ENCODE peak calls at places on chromosomes 13 and 19, in five cellular contexts. N is HepG2, Z is A549, I is K562, G is GM12878. E is an unnamed sample.
A peak's percentile ranks its signal among the peaks of the same experiment; 100 is the strongest.

GRCh38 chr19:51185069-51185867 is 39.6 kb upstream of the CD33 start:
- DNase-seq in I (no peak), N (no peak), Z (no peak), G (no peak), E (no peak)

GRCh38 chr13:80359459-80360297 is 18.8 kb upstream of the SPRY2 start:
- DNase-seq in I (peak; percentile 30), G (no peak), Z (no peak), N (no peak), E (peak; percentile 94)

GRCh38 chr13:110294146-110294545 is 12.8 kb downstream of the COL4A1 start:
- DNase-seq in Z (no peak), G (no peak), I (no peak), N (no peak), E (no peak)

GRCh38 chr13:51815848-51816247 is 11.9 kb upstream of the DHRS12 start:
- DNase-seq in G (no peak), N (no peak), I (no peak), Z (no peak), E (no peak)

GRCh38 chr13:93539914-93540313 is 313.3 kb downstream of the GPC6 start:
- DNase-seq in N (peak; percentile 53), I (no peak), Z (no peak), G (no peak), E (no peak)

GRCh38 chr19:16193466-16193865 is 4.2 kb upstream of the AP1M1 start:
- DNase-seq in N (no peak), G (no peak), Z (no peak), I (no peak), E (peak; percentile 73)

GRCh38 chr19:15779756-15780476 is 7.5 kb upstream of the OR10H5 start:
- DNase-seq in Z (peak; percentile 12), N (peak; percentile 45), I (no peak), G (no peak), E (no peak)

GRCh38 chr13:100506154-100506553 is 82.4 kb downstream of the GGACT start:
- DNase-seq in Z (no peak), N (no peak), I (no peak), G (no peak), E (no peak)

GRCh38 chr19:55390461-55390880 is 4.7 kb downstream of the RPL28 start:
- DNase-seq in Z (no peak), N (no peak), G (no peak), I (no peak), E (peak; percentile 57)

GRCh38 chr13:111913790-111914189 is 153.2 kb upstream of the SOX1 start:
- DNase-seq in N (no peak), I (no peak), Z (no peak), G (no peak), E (no peak)

GRCh38 chr19:42115219-42115618 is 17.0 kb downstream of the POU2F2 start:
- DNase-seq in Z (no peak), I (no peak), G (no peak), N (no peak), E (no peak)

GRCh38 chr19:47152205-47152604 is 21.6 kb downstream of the SAE1 start:
- DNase-seq in G (no peak), I (no peak), Z (no peak), N (no peak), E (no peak)

GRCh38 chr13:95002968-95003813 is 290.8 kb upstream of the SOX21 start:
- DNase-seq in N (no peak), I (no peak), Z (no peak), G (no peak), E (peak; percentile 60)

GRCh38 chr19:23509686-23510450 is 114.6 kb upstream of the ZNF91 start:
- DNase-seq in Z (no peak), N (no peak), I (no peak), G (no peak), E (no peak)

GRCh38 chr13:99982741-99983400 is 1.3 kb downstream of the ZIC2 start:
- DNase-seq in Z (no peak), N (no peak), I (no peak), G (no peak), E (peak; percentile 31)

GRCh38 chr19:1361601-1362384 is 21.9 kb upstream of the NDUFS7 start:
- DNase-seq in N (no peak), I (no peak), Z (no peak), G (no peak), E (no peak)

GRCh38 chr13:66759919-66760318 is 470.2 kb downstream of the PCDH9 start:
- DNase-seq in G (no peak), Z (no peak), N (no peak), I (no peak), E (no peak)

GRCh38 chr19:39677931-39678889 is 22.5 kb downstream of the LGALS16 start:
- DNase-seq in N (peak; percentile 71), G (no peak), Z (peak; percentile 28), I (no peak), E (no peak)

GRCh38 chr19:33301011-33301899 is 1.1 kb downstream of the CEBPA start:
- DNase-seq in I (no peak), G (no peak), N (no peak), Z (peak; percentile 59), E (peak; percentile 63)

GRCh38 chr13:95677564-95678386 is 836 bp downstream of the DNAJC3 start:
- DNase-seq in Z (peak; percentile 17), I (no peak), N (no peak), G (no peak), E (peak; percentile 61)

GRCh38 chr19:17719730-17720486 is 628 bp downstream of the MAP1S start:
- DNase-seq in G (no peak), Z (no peak), I (peak; percentile 67), N (no peak), E (peak; percentile 43)

GRCh38 chr13:32903720-32904119 is 112.5 kb upstream of the KL start:
- DNase-seq in I (no peak), N (no peak), Z (no peak), G (no peak), E (no peak)

GRCh38 chr13:106810069-106810468 is 242.1 kb upstream of the ARGLU1 start:
- DNase-seq in N (no peak), Z (no peak), G (no peak), I (no peak), E (no peak)

GRCh38 chr19:1747285-1748114 is 5.8 kb upstream of the ONECUT3 start:
- DNase-seq in I (peak; percentile 91), N (peak; percentile 66), Z (peak; percentile 83), G (no peak), E (peak; percentile 89)

GRCh38 chr19:16702123-16702522 is 17.5 kb upstream of the NWD1 start:
- DNase-seq in I (no peak), Z (no peak), N (peak; percentile 10), G (no peak), E (no peak)

GRCh38 chr13:110912651-110913051 is 2.2 kb downstream of the ANKRD10 start:
- DNase-seq in I (no peak), G (no peak), N (peak; percentile 54), Z (peak; percentile 12), E (no peak)

GRCh38 chr13:84479656-84480055 is 597.4 kb upstream of the SLITRK1 start:
- DNase-seq in Z (no peak), G (no peak), N (no peak), I (no peak), E (no peak)

GRCh38 chr13:50224534-50224933 is 209.3 kb downstream of the KCNRG start:
- DNase-seq in N (no peak), G (no peak), Z (no peak), I (no peak), E (no peak)

GRCh38 chr19:3006075-3006767 is 22.9 kb downstream of the TLE2 start:
- DNase-seq in Z (peak; percentile 55), I (peak; percentile 96), N (no peak), G (no peak), E (peak; percentile 97)

GRCh38 chr19:34838248-34838647 is 65.2 kb upstream of the ZNF599 start:
- DNase-seq in I (peak; percentile 28), N (peak; percentile 15), Z (peak; percentile 39), G (no peak), E (peak; percentile 44)

GRCh38 chr19:34837262-34837661 is 64.2 kb upstream of the ZNF599 start:
- DNase-seq in G (no peak), N (no peak), I (no peak), Z (no peak), E (no peak)

GRCh38 chr19:34835952-34836351 is 62.9 kb upstream of the ZNF599 start:
- DNase-seq in I (no peak), Z (no peak), N (no peak), G (no peak), E (no peak)

GRCh38 chr19:34841780-34842179 is 68.8 kb upstream of the ZNF599 start:
- DNase-seq in N (no peak), Z (no peak), I (no peak), G (no peak), E (peak; percentile 67)

DNA sequence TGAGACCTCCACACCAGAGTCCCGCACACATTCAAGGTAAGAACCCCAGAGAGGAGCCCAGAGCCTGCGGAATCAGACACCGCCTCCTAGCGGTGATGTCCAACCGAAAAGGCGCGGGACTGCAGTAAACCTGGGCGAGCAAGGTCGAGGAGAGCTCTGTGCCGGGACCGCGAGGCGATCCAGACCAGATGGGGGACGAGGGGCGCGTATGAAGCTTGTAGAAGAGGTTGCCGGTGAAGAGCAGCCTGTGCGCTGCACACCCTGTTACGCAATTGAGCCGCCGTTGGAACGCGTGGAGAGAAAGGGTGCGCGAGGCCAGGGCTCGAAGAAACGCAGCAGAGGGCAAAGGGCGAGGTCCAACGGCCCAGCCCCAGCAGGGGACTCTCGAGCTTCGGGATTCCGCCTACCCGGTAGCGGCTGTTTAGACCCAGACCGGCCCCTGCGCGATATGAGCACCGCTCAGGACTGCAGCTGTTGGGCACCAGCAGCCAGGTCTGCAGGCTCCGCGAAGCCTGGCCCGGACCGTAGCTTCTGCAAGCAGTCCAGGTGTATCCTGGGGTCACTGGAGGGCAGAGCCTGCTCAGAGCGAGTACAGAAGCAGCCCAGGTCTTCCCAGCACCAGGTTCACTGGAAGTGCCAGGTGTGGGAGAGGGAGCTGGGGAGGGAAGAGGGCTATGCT is 65.9 kb upstream of the ZNF599 start:
- DNase-seq in I (no peak), N (peak; percentile 24), Z (peak; percentile 32), G (no peak), E (peak; percentile 91)
- TF ChIP-seq JUNB in I (no peak), N (no peak), Z (no peak), G (no peak), E (no peak)

GRCh38 chr13:74767031-74767430 is 632.8 kb upstream of the KLF12 start:
- DNase-seq in N (no peak), Z (no peak), I (no peak), G (no peak), E (no peak)
- TF ChIP-seq REST in N (no peak), Z (no peak), I (no peak), G (no peak), E (no peak)

DNA sequence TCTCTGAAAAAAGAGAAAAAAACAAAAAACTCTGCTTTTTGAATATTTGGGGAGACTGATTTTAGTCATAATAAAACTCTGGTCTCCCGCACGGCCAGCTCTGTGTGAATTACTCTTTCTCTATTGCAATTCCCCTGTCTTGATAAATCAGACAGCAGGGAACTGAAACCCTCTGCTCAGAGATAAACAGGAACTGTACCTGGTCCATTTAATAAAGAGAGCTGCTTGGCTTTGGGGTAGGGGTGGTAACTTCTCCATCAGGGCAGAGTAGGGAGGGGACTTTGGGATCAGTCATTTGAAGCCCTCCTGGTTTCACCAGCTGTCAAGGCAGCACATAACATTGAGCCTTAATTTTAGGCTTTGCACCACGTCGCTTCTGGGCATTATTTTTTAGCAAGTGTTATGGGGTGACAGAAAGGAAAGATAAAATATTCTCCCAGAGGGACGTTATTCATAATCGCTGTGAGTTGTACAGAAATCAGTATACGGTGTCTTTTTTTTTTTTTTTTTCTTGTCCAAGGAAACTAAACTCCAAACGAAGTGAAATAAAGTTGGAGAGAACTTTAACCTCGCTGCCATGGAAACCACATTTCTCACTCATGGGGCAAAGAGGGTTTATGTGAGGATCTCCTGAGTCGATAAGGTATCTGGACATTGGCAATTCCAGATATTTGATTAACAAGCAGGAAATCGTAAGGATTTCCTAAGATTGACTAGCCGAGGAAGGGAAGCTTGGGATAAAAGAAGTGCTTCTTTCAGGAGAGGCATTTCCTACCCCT is 99.0 kb upstream of the MRI1 start:
- DNase-seq in N (no peak), G (peak; percentile 5), Z (no peak), I (no peak), E (no peak)
- TF ChIP-seq JUNB in N (no peak), G (no peak), Z (no peak), I (no peak), E (no peak)

GRCh38 chr13:62960723-62961122 is 1545.1 kb upstream of the PCDH20 start:
- DNase-seq in G (no peak), Z (no peak), N (no peak), I (no peak), E (peak; percentile 43)
- TF ChIP-seq REST in G (no peak), Z (no peak), N (no peak), I (no peak), E (no peak)